ENCODE peak calls at places on chromosome 19, in six cellular contexts. O is NCI-H1105 treated with DMSO at 0.1 percent for 48 hours, K is neural progenitor cell, F is heart right ventricle, A is hippocampal formation, N is NCI-H1048. V is an unnamed sample.

GRCh38 chr19:862529-863304 is 3.3 kb downstream of the CFD start:
- DNase-seq in O (no peak), K (peak; percentile 88), F (peak; percentile 70), A (no peak), N (peak; percentile 48), V (no peak)

GRCh38 chr19:10719466-10719961 is 1.6 kb downstream of the DNM2 start:
- DNase-seq in O (no peak), K (no peak), F (no peak), A (no peak), N (no peak), V (no peak)

GRCh38 chr19:34253711-34254551 is 423 bp upstream of the GARRE1 start:
- DNase-seq in O (peak; percentile 58), K (peak; percentile 97), F (peak; percentile 88), A (no peak), N (no peak), V (no peak)

GRCh38 chr19:32421589-32422361 is 16.2 kb downstream of the DPY19L3 start:
- DNase-seq in O (no peak), K (no peak), F (no peak), A (no peak), N (no peak), V (no peak)

GRCh38 chr19:55365245-55365644 is 2.2 kb upstream of the GARIN5B start:
- DNase-seq in O (no peak), K (no peak), F (no peak), A (no peak), N (no peak), V (no peak)

GRCh38 chr19:4264812-4265211 is 14.3 kb upstream of the SHD start:
- DNase-seq in O (no peak), K (no peak), F (no peak), A (no peak), N (no peak), V (no peak)

GRCh38 chr19:30236006-30236405 is 136.2 kb upstream of the ZNF536 start:
- DNase-seq in O (no peak), K (peak; percentile 74), F (no peak), A (peak; percentile 61), N (no peak), V (no peak)

GRCh38 chr19:16851031-16851712 is 22.0 kb downstream of the SIN3B start:
- DNase-seq in O (no peak), K (no peak), F (no peak), A (no peak), N (no peak), V (no peak)

GRCh38 chr19:38679839-38680238 is 32.4 kb downstream of the ACTN4 start:
- DNase-seq in O (no peak), K (no peak), F (no peak), A (no peak), N (no peak), V (no peak)

GRCh38 chr19:18776288-18776594 is 14.9 kb downstream of the COMP start:
- DNase-seq in O (no peak), K (no peak), F (no peak), A (no peak), N (no peak), V (no peak)

GRCh38 chr19:54414156-54414555 is 1.1 kb upstream of the TTYH1 start:
- DNase-seq in O (no peak), K (no peak), F (no peak), A (no peak), N (no peak), V (no peak)

GRCh38 chr19:57110592-57111328 is 9.0 kb upstream of the USP29 start:
- DNase-seq in O (no peak), K (no peak), F (no peak), A (no peak), N (no peak), V (no peak)

GRCh38 chr19:10936661-10937084 is 8.1 kb downstream of the TIMM29 start:
- DNase-seq in O (peak; percentile 90), K (peak; percentile 96), F (no peak), A (peak; percentile 44), N (peak; percentile 64), V (no peak)

GRCh38 chr19:51786651-51787494 is 8.1 kb upstream of the FPR3 start:
- DNase-seq in O (no peak), K (no peak), F (no peak), A (no peak), N (no peak), V (peak; percentile 21)

GRCh38 chr19:40539070-40539469 is 37.6 kb upstream of the SHKBP1 start:
- DNase-seq in O (no peak), K (no peak), F (no peak), A (no peak), N (no peak), V (no peak)

GRCh38 chr19:5148794-5149190 is 179.9 kb downstream of the KDM4B start:
- DNase-seq in O (no peak), K (no peak), F (peak; percentile 6), A (no peak), N (no peak), V (no peak)

GRCh38 chr19:5960005-5961001 is 17.6 kb downstream of the RANBP3 start:
- DNase-seq in O (no peak), K (no peak), F (peak; percentile 55), A (peak; percentile 33), N (no peak), V (no peak)

GRCh38 chr19:28980236-28980868 is 232.6 kb downstream of the UQCRFS1 start:
- DNase-seq in O (no peak), K (no peak), F (no peak), A (no peak), N (no peak), V (no peak)

GRCh38 chr19:29188704-29189375 is 24.1 kb downstream of the UQCRFS1 start:
- DNase-seq in O (no peak), K (no peak), F (no peak), A (no peak), N (no peak), V (no peak)

GRCh38 chr19:16470911-16471811 is 609 bp downstream of the EPS15L1 start:
- DNase-seq in O (no peak), K (peak; percentile 44), F (peak; percentile 25), A (no peak), N (no peak), V (no peak)

GRCh38 chr19:9159891-9160290 is 18.9 kb upstream of the OR7D2 start:
- DNase-seq in O (no peak), K (no peak), F (no peak), A (no peak), N (no peak), V (no peak)

GRCh38 chr19:35194022-35194984 is 34.2 kb downstream of the FAM187B start:
- DNase-seq in O (no peak), K (no peak), F (no peak), A (no peak), N (no peak), V (no peak)

GRCh38 chr19:31270897-31271568 is 78.2 kb downstream of the TSHZ3 start:
- DNase-seq in O (no peak), K (no peak), F (no peak), A (no peak), N (no peak), V (no peak)

GRCh38 chr19:39997595-39998216 is 846 bp downstream of the ZNF546 start:
- DNase-seq in O (no peak), K (no peak), F (no peak), A (no peak), N (no peak), V (no peak)

GRCh38 chr19:36916991-36917390 is 859 bp downstream of the ZNF568 start:
- DNase-seq in O (no peak), K (peak; percentile 11), F (no peak), A (no peak), N (no peak), V (no peak)

GRCh38 chr19:1524206-1524971 is 512 bp downstream of the PLK5 start:
- DNase-seq in O (no peak), K (no peak), F (no peak), A (no peak), N (no peak), V (no peak)

GRCh38 chr19:34559045-34559444 is 77.5 kb downstream of the WTIP start:
- DNase-seq in O (no peak), K (no peak), F (no peak), A (no peak), N (no peak), V (no peak)

GRCh38 chr19:33252971-33253370 is 27.3 kb upstream of the SLC7A10 start:
- DNase-seq in O (no peak), K (no peak), F (no peak), A (no peak), N (no peak), V (no peak)

GRCh38 chr19:45952691-45953505 is 20.8 kb downstream of the NOVA2 start:
- DNase-seq in O (no peak), K (peak; percentile 96), F (peak; percentile 62), A (no peak), N (peak; percentile 16), V (no peak)

V was measured in esophagus muscularis mucosa.